ENCODE peak calls at places on chromosome 22, in six cellular contexts. One of them, this sample, is unnamed.

GRCh38 chr22:46674367-46674781 is 54.2 kb downstream of the GRAMD4 start:
- DNase-seq in HCT116: no peak
- DNase-seq in H1: no peak
- DNase-seq in HepG2: no peak
- DNase-seq in GM12878: no peak
- DNase-seq in K562: no peak
- DNase-seq in this sample: no peak

GRCh38 chr22:28075260-28075981 is 156.4 kb upstream of the PITPNB start:
- DNase-seq in HCT116: no peak
- DNase-seq in H1: no peak
- DNase-seq in HepG2: peak; percentile 18
- DNase-seq in GM12878: no peak
- DNase-seq in K562: peak; percentile 10
- DNase-seq in this sample: no peak

GRCh38 chr22:30243671-30244465 is 2.7 kb downstream of the LIF start:
- DNase-seq in HCT116: no peak
- DNase-seq in H1: no peak
- DNase-seq in HepG2: no peak
- DNase-seq in GM12878: no peak
- DNase-seq in K562: no peak
- DNase-seq in this sample: no peak

GRCh38 chr22:43081968-43082367 is 7.2 kb downstream of the TTLL1 start:
- DNase-seq in HCT116: no peak
- DNase-seq in H1: no peak
- DNase-seq in HepG2: no peak
- DNase-seq in GM12878: no peak
- DNase-seq in K562: no peak
- DNase-seq in this sample: no peak

GRCh38 chr22:50686794-50687193 is 14.2 kb downstream of the SHANK3 start:
- DNase-seq in HCT116: no peak
- DNase-seq in H1: peak; percentile 27
- DNase-seq in HepG2: no peak
- DNase-seq in GM12878: no peak
- DNase-seq in K562: no peak
- DNase-seq in this sample: no peak

GRCh38 chr22:27329471-27329870 is 472.1 kb downstream of the MN1 start:
- DNase-seq in HCT116: no peak
- DNase-seq in H1: peak; percentile 45
- DNase-seq in HepG2: no peak
- DNase-seq in GM12878: no peak
- DNase-seq in K562: no peak
- DNase-seq in this sample: no peak

GRCh38 chr22:43670545-43670944 is 141.6 kb downstream of the EFCAB6 start:
- DNase-seq in HCT116: no peak
- DNase-seq in H1: no peak
- DNase-seq in HepG2: no peak
- DNase-seq in GM12878: no peak
- DNase-seq in K562: no peak
- DNase-seq in this sample: no peak

GRCh38 chr22:43636086-43636485 is 176.0 kb downstream of the EFCAB6 start:
- DNase-seq in HCT116: no peak
- DNase-seq in H1: no peak
- DNase-seq in HepG2: no peak
- DNase-seq in GM12878: no peak
- DNase-seq in K562: no peak
- DNase-seq in this sample: no peak

GRCh38 chr22:44682556-44683168 is 19.3 kb upstream of the PRR5 start:
- DNase-seq in HCT116: no peak
- DNase-seq in H1: no peak
- DNase-seq in HepG2: no peak
- DNase-seq in GM12878: no peak
- DNase-seq in K562: no peak
- DNase-seq in this sample: no peak

GRCh38 chr22:49827853-49828598 is at the start of gene BRD1:
- DNase-seq in HCT116: no peak
- DNase-seq in H1: no peak
- DNase-seq in HepG2: no peak
- DNase-seq in GM12878: no peak
- DNase-seq in K562: peak; percentile 62
- DNase-seq in this sample: no peak

GRCh38 chr22:30375312-30375849 is 11.8 kb downstream of the RNF215 start:
- DNase-seq in HCT116: no peak
- DNase-seq in H1: no peak
- DNase-seq in HepG2: no peak
- DNase-seq in GM12878: no peak
- DNase-seq in K562: no peak
- DNase-seq in this sample: no peak

GRCh38 chr22:42179616-42180015 is 49.0 kb upstream of the CYP2D6 start:
- DNase-seq in HCT116: no peak
- DNase-seq in H1: no peak
- DNase-seq in HepG2: no peak
- DNase-seq in GM12878: no peak
- DNase-seq in K562: no peak
- DNase-seq in this sample: no peak

GRCh38 chr22:30514252-30514651 is 8.8 kb upstream of the SEC14L4 start:
- DNase-seq in HCT116: no peak
- DNase-seq in H1: no peak
- DNase-seq in HepG2: no peak
- DNase-seq in GM12878: no peak
- DNase-seq in K562: no peak
- DNase-seq in this sample: no peak

GRCh38 chr22:47177334-47177815 is 414.9 kb downstream of the TBC1D22A start:
- DNase-seq in HCT116: no peak
- DNase-seq in H1: no peak
- DNase-seq in HepG2: no peak
- DNase-seq in GM12878: no peak
- DNase-seq in K562: no peak
- DNase-seq in this sample: no peak

GRCh38 chr22:21947040-21948014 is 5.3 kb downstream of the PPM1F start:
- DNase-seq in HCT116: no peak
- DNase-seq in H1: peak; percentile 69
- DNase-seq in HepG2: peak; percentile 27
- DNase-seq in GM12878: no peak
- DNase-seq in K562: peak; percentile 98
- DNase-seq in this sample: no peak

GRCh38 chr22:11307996-11308395 is 4220.0 kb upstream of the OR11H1 start:
- DNase-seq in HCT116: no peak
- DNase-seq in H1: no peak
- DNase-seq in HepG2: no peak
- DNase-seq in GM12878: no peak
- DNase-seq in K562: no peak
- DNase-seq in this sample: no peak

GRCh38 chr22:36029406-36029755 is 757 bp upstream of the RBFOX2 start:
- DNase-seq in HCT116: no peak
- DNase-seq in H1: no peak
- DNase-seq in HepG2: no peak
- DNase-seq in GM12878: no peak
- DNase-seq in K562: no peak
- DNase-seq in this sample: no peak

GRCh38 chr22:49016909-49017768 is 810.5 kb downstream of the BRD1 start:
- DNase-seq in HCT116: no peak
- DNase-seq in H1: peak; percentile 35
- DNase-seq in HepG2: no peak
- DNase-seq in GM12878: no peak
- DNase-seq in K562: no peak
- DNase-seq in this sample: no peak

GRCh38 chr22:42717197-42717967 is 3.3 kb downstream of the A4GALT start:
- DNase-seq in HCT116: no peak
- DNase-seq in H1: no peak
- DNase-seq in HepG2: no peak
- DNase-seq in GM12878: no peak
- DNase-seq in K562: no peak
- DNase-seq in this sample: peak; percentile 33

GRCh38 chr22:49951986-49952896 is 8.3 kb upstream of the PIM3 start:
- DNase-seq in HCT116: no peak
- DNase-seq in H1: no peak
- DNase-seq in HepG2: peak; percentile 81
- DNase-seq in GM12878: no peak
- DNase-seq in K562: no peak
- DNase-seq in this sample: no peak

GRCh38 chr22:43789452-43789851 is 22.7 kb downstream of the EFCAB6 start:
- DNase-seq in HCT116: no peak
- DNase-seq in H1: no peak
- DNase-seq in HepG2: no peak
- DNase-seq in GM12878: no peak
- DNase-seq in K562: no peak
- DNase-seq in this sample: no peak

GRCh38 chr22:45816771-45817170 is 145.1 kb downstream of the ATXN10 start:
- DNase-seq in HCT116: no peak
- DNase-seq in H1: no peak
- DNase-seq in HepG2: no peak
- DNase-seq in GM12878: no peak
- DNase-seq in K562: no peak
- DNase-seq in this sample: no peak

GRCh38 chr22:47605441-47605840 is 843.0 kb downstream of the TBC1D22A start:
- DNase-seq in HCT116: no peak
- DNase-seq in H1: no peak
- DNase-seq in HepG2: no peak
- DNase-seq in GM12878: no peak
- DNase-seq in K562: no peak
- DNase-seq in this sample: no peak

GRCh38 chr22:44449683-44450425 is 48.2 kb downstream of the RTL6 start:
- DNase-seq in HCT116: no peak
- DNase-seq in H1: no peak
- DNase-seq in HepG2: no peak
- DNase-seq in GM12878: no peak
- DNase-seq in K562: no peak
- DNase-seq in this sample: no peak

GRCh38 chr22:42914511-42915076 is 57.5 kb upstream of the ARFGAP3 start:
- DNase-seq in HCT116: no peak
- DNase-seq in H1: no peak
- DNase-seq in HepG2: no peak
- DNase-seq in GM12878: no peak
- DNase-seq in K562: no peak
- DNase-seq in this sample: no peak

GRCh38 chr22:30855266-30855665 is 113.3 kb downstream of the MORC2 start:
- DNase-seq in HCT116: no peak
- DNase-seq in H1: no peak
- DNase-seq in HepG2: no peak
- DNase-seq in GM12878: no peak
- DNase-seq in K562: no peak
- DNase-seq in this sample: no peak

GRCh38 chr22:24486501-24486921 is 8.6 kb upstream of the UPB1 start:
- DNase-seq in HCT116: no peak
- DNase-seq in H1: no peak
- DNase-seq in HepG2: peak; percentile 44
- DNase-seq in GM12878: no peak
- DNase-seq in K562: no peak
- DNase-seq in this sample: no peak

GRCh38 chr22:45477366-45478107 is 25.1 kb upstream of the FBLN1 start:
- DNase-seq in HCT116: no peak
- DNase-seq in H1: no peak
- DNase-seq in HepG2: no peak
- DNase-seq in GM12878: no peak
- DNase-seq in K562: no peak
- DNase-seq in this sample: no peak

GRCh38 chr22:32031466-32031865 is 11.6 kb upstream of the SLC5A1 start:
- DNase-seq in HCT116: no peak
- DNase-seq in H1: no peak
- DNase-seq in HepG2: no peak
- DNase-seq in GM12878: no peak
- DNase-seq in K562: no peak
- DNase-seq in this sample: no peak
- TF ChIP-seq ZNF274 in HCT116: no peak
- TF ChIP-seq ZNF274 in H1: no peak
- TF ChIP-seq ZNF274 in HepG2: no peak
- TF ChIP-seq ZNF274 in GM12878: no peak
- TF ChIP-seq ZNF274 in K562: no peak
- TF ChIP-seq ZNF274 in this sample: no peak

DNA sequence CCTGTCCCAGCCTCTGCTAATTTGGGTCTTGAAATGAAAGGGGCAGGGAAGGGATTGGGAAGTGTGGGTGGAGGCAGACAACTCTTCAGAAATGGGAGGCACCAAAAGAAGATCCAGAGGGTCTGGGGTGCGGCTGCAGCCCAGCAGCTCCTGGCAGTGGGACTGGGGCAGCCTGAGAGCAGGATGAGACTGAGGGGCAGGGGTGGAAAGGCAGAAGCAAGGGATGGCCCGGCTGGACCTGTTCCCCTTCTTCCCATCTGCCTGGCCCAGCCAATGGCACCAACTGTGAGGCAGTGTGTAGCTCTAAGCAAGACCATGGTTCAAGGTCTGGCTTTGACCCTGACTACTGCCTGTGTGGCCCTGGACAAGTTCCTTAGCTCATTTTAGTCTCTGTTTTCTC is 160.4 kb downstream of the ENTHD1 start:
- DNase-seq in HCT116: no peak
- DNase-seq in H1: peak; percentile 26
- DNase-seq in HepG2: no peak
- DNase-seq in GM12878: no peak
- DNase-seq in K562: no peak
- DNase-seq in this sample: no peak
- TF ChIP-seq ZNF274 in HCT116: no peak
- TF ChIP-seq ZNF274 in H1: no peak
- TF ChIP-seq ZNF274 in HepG2: no peak
- TF ChIP-seq ZNF274 in GM12878: no peak
- TF ChIP-seq ZNF274 in K562: no peak
- TF ChIP-seq ZNF274 in this sample: no peak

DNA sequence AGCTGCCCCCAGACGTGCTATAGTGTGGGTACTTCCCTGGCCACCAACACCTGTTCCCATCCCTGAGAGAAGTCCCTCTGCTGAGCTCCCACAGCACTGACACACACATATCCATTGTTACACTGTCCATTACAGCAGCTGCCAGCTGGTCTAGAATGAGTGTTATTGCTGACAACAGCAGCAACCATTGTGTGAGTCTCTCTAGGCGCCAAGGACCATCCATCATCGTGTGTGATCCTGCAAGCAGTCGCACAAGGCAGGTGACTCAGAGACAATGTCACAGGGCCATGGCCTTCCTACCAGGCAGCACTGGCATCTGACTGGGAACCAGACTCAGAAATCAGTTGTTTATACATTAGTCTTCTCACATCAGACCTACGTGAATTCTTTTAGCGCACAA is 56.3 kb downstream of the SGSM3 start:
- DNase-seq in HCT116: no peak
- DNase-seq in H1: no peak
- DNase-seq in HepG2: no peak
- DNase-seq in GM12878: no peak
- DNase-seq in K562: no peak
- DNase-seq in this sample: no peak
- TF ChIP-seq ZNF274 in HCT116: no peak
- TF ChIP-seq ZNF274 in H1: no peak
- TF ChIP-seq ZNF274 in HepG2: no peak
- TF ChIP-seq ZNF274 in GM12878: no peak
- TF ChIP-seq ZNF274 in K562: no peak
- TF ChIP-seq ZNF274 in this sample: no peak

DNA sequence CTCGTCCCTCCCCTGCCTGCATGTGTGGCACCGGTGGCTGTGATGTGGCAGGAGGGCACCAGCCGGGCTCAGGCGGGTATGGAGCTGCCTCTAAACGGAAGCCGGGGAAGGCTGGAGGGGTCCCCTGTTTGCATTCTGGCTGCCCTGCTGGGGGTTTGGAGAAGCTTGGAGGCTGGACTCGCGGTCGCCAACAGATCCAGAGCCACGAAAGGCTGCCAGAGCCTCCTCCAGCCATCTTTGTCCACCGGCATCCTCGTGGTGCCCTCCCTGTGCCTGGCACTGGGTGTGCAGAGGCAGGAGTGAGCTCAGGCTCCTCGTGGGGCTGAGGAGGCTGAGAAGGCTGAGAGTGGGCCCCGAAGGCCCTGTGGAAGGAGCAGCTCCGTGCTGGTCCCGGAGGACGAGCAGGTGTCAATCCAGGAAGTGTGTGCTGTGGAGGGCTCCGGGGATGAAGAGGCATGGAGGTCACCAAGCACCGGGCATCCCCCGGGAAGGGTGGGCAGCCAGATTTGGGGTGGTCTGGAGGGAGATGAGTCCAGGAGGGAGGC is 937 bp downstream of the KDELR3 start:
- DNase-seq in HCT116: no peak
- DNase-seq in H1: no peak
- DNase-seq in HepG2: no peak
- DNase-seq in GM12878: no peak
- DNase-seq in K562: no peak
- DNase-seq in this sample: no peak
- TF ChIP-seq ZNF274 in HCT116: no peak
- TF ChIP-seq ZNF274 in H1: no peak
- TF ChIP-seq ZNF274 in HepG2: no peak
- TF ChIP-seq ZNF274 in GM12878: no peak
- TF ChIP-seq ZNF274 in K562: no peak
- TF ChIP-seq ZNF274 in this sample: no peak